ENCODE peak calls at places on chromosomes 7 and 10, in nine cellular contexts. B is left ventricle myocardium superior; L is C1 segment of cervical spinal cord; O is fibroblast of mammary gland; N is amniotic stem cell; Q is hepatocyte; H is hepatic stellate cell; D is PC-9; V is stimulated activated CD4-positive, alpha-beta T cell treated with anti-CD3 and anti-CD28 coated beads, Interleukin-1b, Interleukin-23, amount 100 ng/mL, for 4 hours. Z is an unnamed sample.

GRCh38 chr10:72243822-72244437 is 27.9 kb upstream of the ASCC1 start:
- DNase-seq in B (peak; percentile 69), L (no peak), O (peak; percentile 98), N (peak; percentile 82), Q (peak; percentile 84), H (peak; percentile 86), D (peak; percentile 95), V (no peak), Z (peak; percentile 94)

GRCh38 chr10:30803901-30804322 is 174.4 kb upstream of the LYZL2 start:
- DNase-seq in B (peak; percentile 66), L (no peak), O (peak; percentile 99), N (no peak), Q (no peak), H (peak; percentile 37), D (no peak), V (no peak), Z (peak; percentile 81)

GRCh38 chr10:113304726-113305125 is 248.1 kb upstream of the HABP2 start:
- DNase-seq in B (no peak), L (no peak), O (no peak), N (no peak), Q (no peak), H (no peak), D (no peak), V (no peak), Z (no peak)

GRCh38 chr7:117871778-117872538 is 1.3 kb downstream of the CTTNBP2 start:
- DNase-seq in B (peak; percentile 32), L (peak; percentile 78), O (no peak), N (no peak), Q (peak; percentile 42), H (peak; percentile 35), D (no peak), V (no peak), Z (peak; percentile 85)

GRCh38 chr10:132458071-132458594 is 61.1 kb downstream of the PWWP2B start:
- DNase-seq in B (peak; percentile 29), L (no peak), O (no peak), N (no peak), Q (no peak), H (no peak), D (no peak), V (no peak), Z (no peak)

GRCh38 chr10:78688945-78689935 is 379.5 kb upstream of the ZMIZ1 start:
- DNase-seq in B (peak; percentile 35), L (no peak), O (no peak), N (no peak), Q (peak; percentile 50), H (peak; percentile 18), D (no peak), V (no peak), Z (no peak)

GRCh38 chr7:30348083-30348560 is 63.7 kb downstream of the ZNRF2 start:
- DNase-seq in B (no peak), L (no peak), O (peak; percentile 94), N (peak; percentile 74), Q (peak; percentile 8), H (peak; percentile 40), D (peak; percentile 95), V (peak; percentile 31), Z (no peak)

GRCh38 chr10:125214283-125214570 is 53.9 kb upstream of the CTBP2 start:
- DNase-seq in B (no peak), L (no peak), O (no peak), N (no peak), Q (no peak), H (no peak), D (no peak), V (no peak), Z (peak; percentile 53)

GRCh38 chr7:68185641-68186040 is 1189.0 kb downstream of the TYW1 start:
- DNase-seq in B (no peak), L (no peak), O (no peak), N (no peak), Q (no peak), H (no peak), D (no peak), V (no peak), Z (no peak)

GRCh38 chr10:102413053-102413705 is 5.4 kb downstream of the PSD start:
- DNase-seq in B (no peak), L (no peak), O (no peak), N (no peak), Q (no peak), H (no peak), D (no peak), V (no peak), Z (no peak)

GRCh38 chr10:132632851-132633684 is 95.5 kb downstream of the INPP5A start:
- DNase-seq in B (no peak), L (no peak), O (peak; percentile 20), N (peak; percentile 31), Q (no peak), H (peak; percentile 95), D (no peak), V (no peak), Z (no peak)

GRCh38 chr10:132829403-132829802 is 43.5 kb upstream of the NKX6-2 start:
- DNase-seq in B (no peak), L (no peak), O (no peak), N (no peak), Q (no peak), H (no peak), D (no peak), V (no peak), Z (no peak)

GRCh38 chr7:90719159-90719558 is 123.0 kb downstream of the CDK14 start:
- DNase-seq in B (no peak), L (no peak), O (no peak), N (no peak), Q (peak; percentile 19), H (no peak), D (no peak), V (no peak), Z (no peak)

GRCh38 chr10:67306588-67307205 is 380.9 kb downstream of the LRRTM3 start:
- DNase-seq in B (no peak), L (no peak), O (no peak), N (peak; percentile 9), Q (peak; percentile 40), H (peak; percentile 19), D (no peak), V (no peak), Z (no peak)

GRCh38 chr10:17290226-17290625 is 62.2 kb downstream of the VIM start:
- DNase-seq in B (no peak), L (no peak), O (peak; percentile 25), N (no peak), Q (no peak), H (peak; percentile 11), D (peak; percentile 37), V (peak; percentile 2), Z (no peak)

GRCh38 chr10:3654496-3654895 is 130.5 kb downstream of the KLF6 start:
- DNase-seq in B (no peak), L (no peak), O (peak; percentile 17), N (no peak), Q (no peak), H (no peak), D (peak; percentile 37), V (no peak), Z (no peak)

GRCh38 chr10:77865585-77866324 is 60.8 kb downstream of the DLG5 start:
- DNase-seq in B (no peak), L (no peak), O (no peak), N (no peak), Q (no peak), H (no peak), D (no peak), V (no peak), Z (peak; percentile 62)

GRCh38 chr7:1514993-1515392 is 10.8 kb upstream of the INTS1 start:
- DNase-seq in B (no peak), L (no peak), O (no peak), N (no peak), Q (no peak), H (peak; percentile 63), D (no peak), V (no peak), Z (no peak)

GRCh38 chr7:42457663-42458062 is 220.7 kb upstream of the GLI3 start:
- DNase-seq in B (no peak), L (no peak), O (no peak), N (no peak), Q (no peak), H (no peak), D (no peak), V (no peak), Z (no peak)

GRCh38 chr10:3666525-3667302 is 118.3 kb downstream of the KLF6 start:
- DNase-seq in B (peak; percentile 50), L (no peak), O (no peak), N (no peak), Q (no peak), H (no peak), D (no peak), V (peak; percentile 58), Z (no peak)

GRCh38 chr10:125193306-125193877 is 33.0 kb upstream of the CTBP2 start:
- DNase-seq in B (no peak), L (no peak), O (no peak), N (no peak), Q (no peak), H (no peak), D (no peak), V (no peak), Z (peak; percentile 66)

GRCh38 chr10:22335204-22335956 is 9.9 kb upstream of the SPAG6 start:
- DNase-seq in B (peak; percentile 65), L (peak; percentile 38), O (peak; percentile 71), N (no peak), Q (peak; percentile 72), H (peak; percentile 86), D (no peak), V (no peak), Z (no peak)

GRCh38 chr10:22550732-22551131 is 163.6 kb downstream of the PIP4K2A start:
- DNase-seq in B (peak; percentile 65), L (peak; percentile 12), O (peak; percentile 31), N (no peak), Q (peak; percentile 39), H (peak; percentile 17), D (no peak), V (peak; percentile 59), Z (no peak)

GRCh38 chr10:86373828-86374227 is 7.2 kb upstream of the GRID1 start:
- DNase-seq in B (no peak), L (no peak), O (no peak), N (no peak), Q (no peak), H (no peak), D (no peak), V (no peak), Z (peak; percentile 64)

GRCh38 chr7:108515013-108515412 is 10.9 kb downstream of the PNPLA8 start:
- DNase-seq in B (no peak), L (no peak), O (peak; percentile 33), N (no peak), Q (no peak), H (no peak), D (no peak), V (no peak), Z (no peak)

GRCh38 chr10:94011296-94011695 is 17.6 kb downstream of the PLCE1 start:
- DNase-seq in B (no peak), L (no peak), O (no peak), N (no peak), Q (no peak), H (no peak), D (peak; percentile 35), V (no peak), Z (no peak)

GRCh38 chr7:25216837-25217236 is 11.4 kb downstream of the NPVF start:
- DNase-seq in B (no peak), L (no peak), O (peak; percentile 58), N (no peak), Q (peak; percentile 72), H (no peak), D (no peak), V (no peak), Z (no peak)

GRCh38 chr10:78774999-78775711 is 293.6 kb upstream of the ZMIZ1 start:
- DNase-seq in B (no peak), L (no peak), O (peak; percentile 14), N (no peak), Q (peak; percentile 79), H (no peak), D (no peak), V (no peak), Z (no peak)

GRCh38 chr10:127145173-127145572 is 51.2 kb downstream of the INSYN2A start:
- DNase-seq in B (no peak), L (no peak), O (peak; percentile 87), N (no peak), Q (no peak), H (peak; percentile 58), D (no peak), V (no peak), Z (no peak)

GRCh38 chr10:97200616-97201015 is 14.9 kb upstream of the SLIT1 start:
- DNase-seq in B (no peak), L (no peak), O (no peak), N (no peak), Q (no peak), H (no peak), D (no peak), V (no peak), Z (no peak)

Z was measured in lower leg skin.